ENCODE peak calls at places on chromosomes 7 and 10, in six cellular contexts. L is tibial artery, S is sigmoid colon, H is psoas muscle, E is left ventricle myocardium inferior, M is tibial nerve. J is an unnamed sample.

GRCh38 chr7:90536449-90536848 is 59.7 kb upstream of the CDK14 start:
- DNase-seq in E (no peak), L (no peak), S (no peak), H (no peak), M (no peak), J (no peak)

GRCh38 chr7:145104400-145104799 is 268.5 kb upstream of the TPK1 start:
- DNase-seq in M (no peak), S (no peak), E (no peak), L (no peak), H (no peak), J (no peak)

GRCh38 chr10:124651402-124651887 is 92.7 kb downstream of the FAM53B start:
- DNase-seq in M (no peak), E (no peak), S (no peak), H (no peak), L (no peak), J (no peak)

GRCh38 chr7:146937836-146938235 is 821.2 kb downstream of the CNTNAP2 start:
- DNase-seq in H (no peak), E (no peak), L (no peak), M (no peak), S (no peak), J (no peak)

GRCh38 chr7:120280743-120281142 is 7.8 kb downstream of the KCND2 start:
- DNase-seq in H (no peak), M (no peak), L (no peak), E (no peak), S (no peak), J (no peak)

GRCh38 chr7:22229148-22229547 is 127.8 kb downstream of the RAPGEF5 start:
- DNase-seq in E (no peak), M (no peak), H (no peak), L (no peak), S (no peak), J (no peak)

GRCh38 chr7:28999421-28999820 is 41.3 kb upstream of the TRIL start:
- DNase-seq in L (no peak), S (no peak), E (no peak), M (no peak), H (no peak), J (no peak)

GRCh38 chr7:80182630-80183276 is 48.1 kb downstream of the GNAI1 start:
- DNase-seq in L (no peak), E (no peak), M (no peak), H (no peak), S (no peak), J (no peak)

GRCh38 chr7:129431911-129432643 is 2.2 kb upstream of the STRIP2 start:
- DNase-seq in M (no peak), S (no peak), H (no peak), L (no peak), E (no peak), J (no peak)

GRCh38 chr7:4174016-4174415 is 508.1 kb upstream of the FOXK1 start:
- DNase-seq in L (no peak), M (no peak), S (no peak), H (peak; percentile 21), E (no peak), J (no peak)

GRCh38 chr10:77590344-77591237 is 47.0 kb downstream of the KCNMA1 start:
- DNase-seq in S (peak; percentile 86), E (no peak), M (no peak), L (peak; percentile 69), H (peak; percentile 60), J (no peak)

GRCh38 chr10:14673189-14673947 is 101.3 kb downstream of the FAM107B start:
- DNase-seq in H (no peak), S (no peak), M (no peak), E (no peak), L (no peak), J (no peak)

GRCh38 chr7:141359740-141360413 is 191.3 kb upstream of the AGK start:
- DNase-seq in H (no peak), L (no peak), M (no peak), S (no peak), E (no peak), J (no peak)

GRCh38 chr7:156993021-156993924 is 17.2 kb downstream of the MNX1 start:
- DNase-seq in H (no peak), E (no peak), L (no peak), S (no peak), M (no peak), J (no peak)

GRCh38 chr10:13724484-13724883 is 137.7 kb downstream of the PRPF18 start:
- DNase-seq in S (no peak), L (no peak), M (peak; percentile 57), H (no peak), E (peak; percentile 58), J (no peak)

GRCh38 chr10:132987671-132988571 is 45.6 kb upstream of the CFAP46 start:
- DNase-seq in S (no peak), L (peak; percentile 45), E (no peak), M (no peak), H (peak; percentile 60), J (no peak)

GRCh38 chr7:148303295-148304013 is 287.1 kb upstream of the C7orf33 start:
- DNase-seq in E (peak; percentile 84), L (peak; percentile 82), S (peak; percentile 86), H (peak; percentile 89), M (peak; percentile 81), J (peak; percentile 82)

GRCh38 chr7:108596560-108596959 is 26.9 kb downstream of the DNAJB9 start:
- DNase-seq in L (no peak), H (no peak), M (no peak), E (no peak), S (no peak), J (no peak)

GRCh38 chr7:17396692-17397091 is 98.2 kb downstream of the AHR start:
- DNase-seq in L (no peak), M (no peak), S (no peak), E (no peak), H (no peak), J (no peak)

GRCh38 chr10:102597131-102597891 is 47.0 kb upstream of the TRIM8 start:
- DNase-seq in H (no peak), L (no peak), M (no peak), E (peak; percentile 64), S (peak; percentile 64), J (no peak)

GRCh38 chr10:127888526-127889312 is 4.0 kb downstream of the CLRN3 start:
- DNase-seq in L (no peak), H (no peak), E (no peak), M (no peak), S (no peak), J (no peak)

GRCh38 chr10:28111712-28112111 is 112.8 kb upstream of the ODAD2 start:
- DNase-seq in L (no peak), S (no peak), H (no peak), E (no peak), M (no peak), J (no peak)

GRCh38 chr10:98316661-98317060 is 48.7 kb upstream of the LOXL4 start:
- DNase-seq in E (no peak), S (no peak), M (no peak), L (no peak), H (no peak), J (no peak)

GRCh38 chr10:3578682-3579081 is 206.3 kb downstream of the KLF6 start:
- DNase-seq in L (no peak), H (no peak), E (no peak), M (no peak), S (no peak), J (no peak)

GRCh38 chr7:82098410-82098809 is 328.6 kb upstream of the HGF start:
- DNase-seq in L (no peak), S (no peak), H (no peak), M (no peak), E (no peak), J (no peak)

DNA sequence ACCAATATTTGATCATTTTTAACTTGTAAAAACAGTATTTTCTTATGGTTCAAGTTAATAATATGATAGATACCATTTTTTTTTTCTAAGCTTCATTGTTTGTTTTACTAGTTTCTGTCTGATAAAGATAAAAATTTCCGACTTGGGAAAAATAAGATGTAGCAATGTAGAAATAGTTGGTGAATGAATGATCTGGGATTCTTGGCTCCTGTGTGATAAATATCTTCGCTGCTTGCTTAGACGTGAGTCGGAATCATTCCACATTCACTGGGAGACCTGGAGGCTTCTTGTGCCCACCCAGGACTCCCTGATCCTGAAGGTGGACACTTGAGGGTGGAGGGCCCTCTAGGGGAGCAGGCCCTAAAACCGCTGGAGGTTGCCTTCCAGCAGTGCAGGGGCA is 47.9 kb downstream of the EXOC4 start:
- DNase-seq in M (no peak), L (no peak), H (no peak), S (no peak), E (no peak), J (no peak)
- TF ChIP-seq CTCF in M (no peak), L (no peak), H (no peak), S (no peak), E (no peak), J (no peak)

DNA sequence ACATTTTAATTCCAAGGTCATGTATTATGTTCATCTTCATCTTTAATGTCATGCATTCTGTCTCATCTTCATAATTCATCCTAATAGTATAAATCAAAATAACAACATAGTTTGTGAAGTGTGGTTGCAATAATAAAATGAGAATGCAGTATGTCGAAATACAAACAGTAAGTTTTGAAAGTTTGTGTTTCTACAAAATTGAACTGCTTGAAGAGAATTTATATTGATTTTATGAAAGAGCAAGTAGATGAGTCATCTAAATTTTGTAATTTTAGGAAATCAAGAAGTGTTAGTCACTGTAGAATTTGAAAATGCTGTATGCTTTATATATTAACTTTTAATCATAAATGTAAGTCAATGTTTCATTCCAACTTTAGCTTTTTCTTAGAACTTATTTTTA is 190.5 kb upstream of the PPP1R3A start:
- DNase-seq in H (no peak), S (no peak), M (no peak), L (no peak), E (no peak), J (no peak)
- H3K4me3 ChIP-seq in H (no peak overlapping the region), S (no peak overlapping the region), M (no peak overlapping the region), L (no peak overlapping the region), E (no peak overlapping the region), J (no peak overlapping the region)

GRCh38 chr7:92749832-92750231 is 86.5 kb downstream of the CDK6 start:
- DNase-seq in E (no peak), H (no peak), L (no peak), S (no peak), M (no peak), J (no peak)
- TF ChIP-seq CTCF in E (no peak), H (no peak), L (no peak), S (no peak), M (no peak), J (no peak)

GRCh38 chr10:16770646-16771045 is 46.6 kb downstream of the RSU1 start:
- DNase-seq in L (no peak), H (no peak), M (no peak), S (no peak), E (no peak), J (no peak)

GRCh38 chr10:16761300-16761699 is 55.9 kb downstream of the RSU1 start:
- DNase-seq in L (no peak), M (no peak), S (no peak), H (no peak), E (no peak), J (no peak)

GRCh38 chr10:16770141-16770540 is 47.1 kb downstream of the RSU1 start:
- DNase-seq in S (no peak), H (no peak), L (no peak), E (no peak), M (no peak), J (no peak)

GRCh38 chr10:16768702-16769101 is 48.5 kb downstream of the RSU1 start:
- DNase-seq in L (no peak), S (no peak), E (no peak), H (no peak), M (no peak), J (no peak)

GRCh38 chr10:16765532-16766365 is 51.5 kb downstream of the RSU1 start:
- DNase-seq in H (no peak), E (no peak), L (no peak), S (no peak), M (no peak), J (no peak)
- H3K4me3 ChIP-seq in H (no peak overlapping the region), E (no peak overlapping the region), L (no peak overlapping the region), S (no peak overlapping the region), M (no peak overlapping the region), J (no peak overlapping the region)

GRCh38 chr10:50788951-50789904 is 49.5 kb downstream of the ASAH2B start:
- DNase-seq in E (no peak), M (no peak), H (no peak), S (no peak), L (no peak), J (no peak)
- TF ChIP-seq CTCF in E (peak; percentile 63), M (no peak), H (peak; percentile 35), S (no peak), L (no peak), J (no peak)